ENCODE peak calls at places on chromosomes 16 and 17, in four cellular contexts. O, R, W and Z are unnamed samples.
A peak's percentile ranks its signal among the peaks of the same experiment; 100 is the strongest.

GRCh38 chr16:2450975-2451381 is 8.9 kb upstream of the TEDC2 start:
- DNase-seq in O (no peak), R (no peak), W (no peak), Z (no peak)

GRCh38 chr17:13212861-13213260 is 195.0 kb upstream of the ELAC2 start:
- DNase-seq in W (no peak), O (no peak), R (no peak), Z (no peak)

GRCh38 chr16:11610121-11610505 is 23.4 kb upstream of the LITAF start:
- DNase-seq in O (no peak), R (no peak), W (no peak), Z (no peak)

GRCh38 chr17:79799174-79799537 is 2.3 kb upstream of the CBX8 start:
- DNase-seq in O (no peak), R (no peak), W (no peak), Z (no peak)

GRCh38 chr17:29384901-29385300 is 5.3 kb upstream of the TAOK1 start:
- DNase-seq in O (no peak), W (no peak), R (no peak), Z (no peak)

GRCh38 chr17:28667870-28668269 is 5.9 kb downstream of the SUPT6H start:
- DNase-seq in W (no peak), O (no peak), R (no peak), Z (no peak)

GRCh38 chr16:48687421-48688038 is 77.5 kb upstream of the N4BP1 start:
- DNase-seq in O (peak; percentile 13), W (no peak), R (no peak), Z (peak; percentile 65)

GRCh38 chr17:29124135-29124930 is 55.9 kb downstream of the MYO18A start:
- DNase-seq in O (no peak), W (peak; percentile 19), R (peak; percentile 45), Z (peak; percentile 70)

GRCh38 chr16:24978370-24978914 is 36.7 kb downstream of the ARHGAP17 start:
- DNase-seq in W (no peak), O (peak; percentile 54), R (no peak), Z (no peak)

GRCh38 chr17:74566132-74566753 is 1.1 kb downstream of the CD300H start:
- DNase-seq in R (no peak), O (no peak), W (no peak), Z (no peak)

GRCh38 chr17:7329360-7330098 is 394 bp upstream of the NEURL4 start:
- DNase-seq in W (peak; percentile 96), O (peak; percentile 100), R (peak; percentile 97), Z (peak; percentile 97)

GRCh38 chr16:53817812-53818211 is 113.9 kb downstream of the FTO start:
- DNase-seq in R (no peak), O (no peak), W (no peak), Z (no peak)

GRCh38 chr17:38628441-38628840 is 22.7 kb upstream of the SRCIN1 start:
- DNase-seq in O (no peak), W (no peak), R (no peak), Z (no peak)

GRCh38 chr16:88424536-88425230 is 28.4 kb upstream of the ZFPM1 start:
- DNase-seq in W (peak; percentile 34), R (no peak), O (no peak), Z (no peak)

GRCh38 chr16:69917739-69918138 is 33.4 kb upstream of the CLEC18A start:
- DNase-seq in W (no peak), R (no peak), O (no peak), Z (peak; percentile 82)

GRCh38 chr17:28071891-28072606 is 29.6 kb downstream of the NLK start:
- DNase-seq in O (peak; percentile 58), R (no peak), W (no peak), Z (no peak)

GRCh38 chr16:8877894-8878522 is 4.1 kb upstream of the LITAFD start:
- DNase-seq in O (no peak), W (no peak), R (no peak), Z (no peak)

GRCh38 chr17:82031885-82032627 is 578 bp downstream of the RAC3 start:
- DNase-seq in O (no peak), R (no peak), W (no peak), Z (no peak)

GRCh38 chr16:57685633-57686032 is 9.0 kb upstream of the DRC7 start:
- DNase-seq in W (no peak), O (no peak), R (no peak), Z (no peak)

GRCh38 chr17:373616-374225 is 21.1 kb upstream of the RPH3AL start:
- DNase-seq in R (no peak), O (no peak), W (no peak), Z (no peak)

GRCh38 chr17:9875441-9875840 is 29.6 kb downstream of the RCVRN start:
- DNase-seq in O (no peak), W (no peak), R (no peak), Z (no peak)

GRCh38 chr17:79304907-79305306 is 230.3 kb downstream of the ENGASE start:
- DNase-seq in R (no peak), W (no peak), O (peak; percentile 26), Z (no peak)

GRCh38 chr16:17282247-17282646 is 188.5 kb downstream of the XYLT1 start:
- DNase-seq in R (no peak), W (no peak), O (no peak), Z (no peak)

GRCh38 chr16:84182680-84183571 is 3.9 kb downstream of the TAF1C start:
- DNase-seq in O (no peak), W (no peak), R (no peak), Z (no peak)

GRCh38 chr17:39022961-39023360 is 55.8 kb upstream of the FBXO47 start:
- DNase-seq in R (no peak), O (no peak), W (no peak), Z (peak; percentile 5)

GRCh38 chr17:76547183-76547641 is 7.4 kb downstream of the PRCD start:
- DNase-seq in W (peak; percentile 62), O (no peak), R (peak; percentile 28), Z (peak; percentile 77)

GRCh38 chr16:1614226-1615102 is 2.3 kb downstream of the CRAMP1 start:
- DNase-seq in O (peak; percentile 34), R (no peak), W (no peak), Z (no peak)

GRCh38 chr17:35242158-35242804 is 591 bp upstream of the SLFN5 start:
- DNase-seq in W (peak; percentile 39), R (no peak), O (peak; percentile 72), Z (peak; percentile 69)

GRCh38 chr16:52480237-52480636 is 66.7 kb downstream of the TOX3 start:
- DNase-seq in O (no peak), W (no peak), R (no peak), Z (no peak)

GRCh38 chr17:61405047-61405685 is 5.5 kb downstream of the TBX2 start:
- DNase-seq in R (no peak), O (no peak), W (no peak), Z (no peak)

GRCh38 chr16:88083582-88083981 is 132.3 kb downstream of the BANP start:
- DNase-seq in O (no peak), R (no peak), W (no peak), Z (no peak)

GRCh38 chr16:27972500-27972899 is 91.0 kb downstream of the GSG1L start:
- DNase-seq in W (no peak), R (peak; percentile 7), O (no peak), Z (no peak)